ENCODE peak calls at places on chromosomes 13 and 19, in six cellular contexts. P is fibroblast of lung, W is GM23338, U is GM23248, E is OCI-LY7, F is astrocyte. Z is an unnamed sample.

GRCh38 chr13:99320693-99321481 is 13.7 kb upstream of the GPR183 start:
- DNase-seq in P (peak; percentile 91), W (no peak), U (peak; percentile 92), E (no peak), F (peak; percentile 81), Z (no peak)

GRCh38 chr19:35040826-35041547 is 534 bp upstream of the HPN start:
- DNase-seq in P (peak; percentile 53), W (peak; percentile 93), U (no peak), E (no peak), F (no peak), Z (no peak)

GRCh38 chr19:34131100-34131499 is 41.2 kb upstream of the LSM14A start:
- DNase-seq in P (no peak), W (no peak), U (peak; percentile 30), E (no peak), F (no peak), Z (peak; percentile 46)

GRCh38 chr19:16342002-16342715 is 17.5 kb downstream of the KLF2 start:
- DNase-seq in P (no peak), W (no peak), U (peak; percentile 39), E (peak; percentile 73), F (peak; percentile 66), Z (peak; percentile 65)

GRCh38 chr19:18763674-18764590 is 27.2 kb downstream of the COMP start:
- DNase-seq in P (no peak), W (no peak), U (peak; percentile 98), E (no peak), F (peak; percentile 65), Z (peak; percentile 99)

GRCh38 chr13:51246411-51247298 is 24.5 kb downstream of the FAM124A start:
- DNase-seq in P (no peak), W (no peak), U (no peak), E (no peak), F (no peak), Z (no peak)

GRCh38 chr13:50969691-50970090 is 60.1 kb downstream of the RNASEH2B start:
- DNase-seq in P (peak; percentile 27), W (peak; percentile 77), U (no peak), E (no peak), F (no peak), Z (no peak)

GRCh38 chr13:66348745-66349720 is 881.1 kb downstream of the PCDH9 start:
- DNase-seq in P (no peak), W (no peak), U (no peak), E (no peak), F (no peak), Z (peak; percentile 10)

GRCh38 chr19:51887522-51888498 is at the start of gene ZNF577:
- DNase-seq in P (peak; percentile 96), W (peak; percentile 98), U (peak; percentile 95), E (no peak), F (peak; percentile 92), Z (peak; percentile 86)

GRCh38 chr13:45441633-45442032 is 23.1 kb upstream of the COG3 start:
- DNase-seq in P (peak; percentile 15), W (no peak), U (peak; percentile 33), E (no peak), F (peak; percentile 17), Z (no peak)

GRCh38 chr19:39024875-39025641 is 7.3 kb downstream of the FBXO27 start:
- DNase-seq in P (no peak), W (no peak), U (no peak), E (no peak), F (no peak), Z (peak; percentile 6)

GRCh38 chr13:98549728-98550317 is 27.1 kb downstream of the STK24 start:
- DNase-seq in P (no peak), W (no peak), U (peak; percentile 58), E (no peak), F (peak; percentile 59), Z (no peak)

GRCh38 chr13:108212901-108213300 is 2.4 kb downstream of the LIG4 start:
- DNase-seq in P (no peak), W (no peak), U (no peak), E (peak; percentile 72), F (no peak), Z (no peak)

GRCh38 chr19:51479531-51480331 is 1.4 kb downstream of the CEACAM18 start:
- DNase-seq in P (no peak), W (no peak), U (no peak), E (no peak), F (no peak), Z (no peak)

GRCh38 chr19:10568444-10568825 is 344 bp downstream of the CDKN2D start:
- DNase-seq in P (no peak), W (peak; percentile 75), U (peak; percentile 72), E (peak; percentile 77), F (no peak), Z (no peak)

GRCh38 chr13:63737418-63737817 is 2321.8 kb upstream of the PCDH20 start:
- DNase-seq in P (no peak), W (no peak), U (no peak), E (no peak), F (no peak), Z (peak; percentile 8)

GRCh38 chr13:70856706-70857105 is 748.5 kb upstream of the KLHL1 start:
- DNase-seq in P (no peak), W (no peak), U (no peak), E (no peak), F (no peak), Z (no peak)

GRCh38 chr13:94236132-94236531 is 243.3 kb downstream of the DCT start:
- DNase-seq in P (no peak), W (no peak), U (no peak), E (no peak), F (no peak), Z (no peak)

GRCh38 chr19:14576363-14576762 is 4.5 kb upstream of the NDUFB7 start:
- DNase-seq in P (no peak), W (no peak), U (no peak), E (peak; percentile 59), F (no peak), Z (no peak)

GRCh38 chr19:45250832-45251451 is at the start of gene MARK4:
- DNase-seq in P (peak; percentile 44), W (peak; percentile 70), U (peak; percentile 73), E (peak; percentile 76), F (no peak), Z (peak; percentile 99)

GRCh38 chr19:6229216-6229913 is 50.4 kb downstream of the MLLT1 start:
- DNase-seq in P (no peak), W (no peak), U (no peak), E (no peak), F (no peak), Z (peak; percentile 83)

GRCh38 chr19:48244289-48244688 is 11.4 kb downstream of the CARD8 start:
- DNase-seq in P (no peak), W (no peak), U (no peak), E (peak; percentile 31), F (no peak), Z (no peak)

GRCh38 chr13:36850790-36851438 is 31.9 kb downstream of the RFXAP start:
- DNase-seq in P (no peak), W (peak; percentile 73), U (peak; percentile 26), E (peak; percentile 29), F (no peak), Z (no peak)

GRCh38 chr19:51690359-51691121 is 2.6 kb upstream of the SPACA6 start:
- DNase-seq in P (peak; percentile 78), W (peak; percentile 84), U (peak; percentile 80), E (peak; percentile 31), F (peak; percentile 60), Z (peak; percentile 96)

GRCh38 chr19:36489920-36490415 is 607 bp upstream of the ZNF566 start:
- DNase-seq in P (peak; percentile 96), W (peak; percentile 97), U (peak; percentile 93), E (peak; percentile 93), F (peak; percentile 95), Z (peak; percentile 97)

GRCh38 chr13:20904908-20905307 is 2.4 kb upstream of the XPO4 start:
- DNase-seq in P (no peak), W (no peak), U (no peak), E (no peak), F (no peak), Z (no peak)

GRCh38 chr19:33405491-33406461 is 32.3 kb downstream of the CEBPG start:
- DNase-seq in P (no peak), W (no peak), U (no peak), E (no peak), F (no peak), Z (peak; percentile 86)

GRCh38 chr19:13029893-13030292 is 34.6 kb downstream of the NFIX start:
- DNase-seq in P (no peak), W (peak; percentile 79), U (peak; percentile 84), E (peak; percentile 29), F (no peak), Z (peak; percentile 51)

GRCh38 chr13:50676602-50677001 is 166.9 kb downstream of the DLEU7 start:
- DNase-seq in P (peak; percentile 31), W (no peak), U (peak; percentile 79), E (peak; percentile 9), F (peak; percentile 89), Z (no peak)

GRCh38 chr19:42114412-42114811 is 17.8 kb downstream of the POU2F2 start:
- DNase-seq in P (no peak), W (peak; percentile 51), U (no peak), E (peak; percentile 96), F (no peak), Z (peak; percentile 65)

GRCh38 chr19:58563034-58563573 is 4.7 kb upstream of the UBE2M start:
- DNase-seq in P (no peak), W (peak; percentile 50), U (peak; percentile 33), E (peak; percentile 40), F (no peak), Z (peak; percentile 80)

GRCh38 chr19:45906221-45906620 is 3.8 kb upstream of the MYPOP start:
- DNase-seq in P (no peak), W (no peak), U (peak; percentile 74), E (no peak), F (no peak), Z (peak; percentile 15)

GRCh38 chr19:55311397-55311796 is 13.7 kb downstream of the TMEM150B start:
- DNase-seq in P (no peak), W (no peak), U (no peak), E (no peak), F (no peak), Z (peak; percentile 62)

GRCh38 chr19:1399079-1399478 is 2.3 kb downstream of the GAMT start:
- DNase-seq in P (no peak), W (no peak), U (no peak), E (no peak), F (no peak), Z (no peak)
- H3K27ac ChIP-seq in P (no peak overlapping the region), W (no peak overlapping the region), U (no peak overlapping the region), E (no peak overlapping the region), F (no peak overlapping the region), Z (no peak overlapping the region)

GRCh38 chr19:8342684-8343482 is at the start of gene KANK3:
- DNase-seq in P (peak; percentile 94), W (peak; percentile 100), U (peak; percentile 91), E (peak; percentile 93), F (peak; percentile 92), Z (peak; percentile 99)
- H3K4me3 ChIP-seq in P (peak within 1 kb of the TSS; percentile 42), W (peak within 1 kb of the TSS; percentile 83), U (peak within 1 kb of the TSS; percentile 44), E (peak within 1 kb of the TSS; percentile 42), F (no peak within 1 kb of the TSS), Z (peak within 1 kb of the TSS; percentile 43)

GRCh38 chr13:41200126-41200525 is 5.8 kb upstream of the KBTBD7 start:
- DNase-seq in P (no peak), W (no peak), U (peak; percentile 64), E (no peak), F (no peak), Z (no peak)
- H3K4me2 ChIP-seq in P (no peak overlapping the region), W (no peak overlapping the region), U (peak overlapping the region; percentile 12), E (peak overlapping the region; percentile 59), F (no peak overlapping the region), Z (no peak overlapping the region)

DNA sequence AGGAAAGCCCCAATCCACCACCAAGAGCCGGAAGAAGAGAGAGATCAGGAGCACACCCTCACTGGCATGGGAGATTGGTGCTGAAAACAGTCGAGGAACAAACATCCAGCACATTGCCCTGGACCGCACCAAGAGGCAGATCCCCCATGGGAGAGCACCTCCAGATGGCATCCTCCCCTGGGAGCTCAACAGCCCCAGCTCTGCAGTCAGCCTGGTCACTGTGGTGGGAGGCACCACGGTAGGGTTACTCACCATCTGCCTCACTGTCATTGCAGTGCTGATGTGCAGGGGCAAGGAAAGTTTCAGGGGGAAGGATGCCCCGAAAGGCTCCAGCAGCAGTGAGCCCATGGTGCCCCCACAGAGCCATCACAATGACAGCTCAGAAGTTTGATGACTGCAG is 110.2 kb downstream of the STOML3 start:
- DNase-seq in P (no peak), W (no peak), U (no peak), E (no peak), F (no peak), Z (no peak)
- H3K27ac ChIP-seq in P (no peak overlapping the region), W (no peak overlapping the region), U (no peak overlapping the region), E (no peak overlapping the region), F (no peak overlapping the region), Z (no peak overlapping the region)

Z was measured in osteoblast.